ENCODE peak calls at places on chromosomes 16 and 17, in four cellular contexts. A is RWPE1, P is B cell, R is lung. J is an unnamed sample.

GRCh38 chr16:87802670-87803069 is 36.9 kb upstream of the KLHDC4 start:
- DNase-seq in A (no peak), P (no peak), R (no peak), J (no peak)

GRCh38 chr17:77100009-77100408 is 40.8 kb upstream of the SEC14L1 start:
- DNase-seq in A (no peak), P (no peak), R (peak), J (no peak)

GRCh38 chr16:22627043-22627442 is 116.4 kb downstream of the NPIPB5 start:
- DNase-seq in A (no peak), P (no peak), R (no peak), J (no peak)

GRCh38 chr17:1604831-1605528 is 23.7 kb downstream of the SLC43A2 start:
- DNase-seq in A (no peak), P (no peak), R (no peak), J (peak)

GRCh38 chr16:79943738-79944137 is 343.2 kb upstream of the MAF start:
- DNase-seq in A (peak), P (no peak), R (no peak), J (no peak)

GRCh38 chr16:58399718-58400633 is 7.7 kb downstream of the GINS3 start:
- DNase-seq in A (no peak), P (no peak), R (no peak), J (no peak)

GRCh38 chr16:85959686-85960085 is 60.7 kb downstream of the IRF8 start:
- DNase-seq in A (no peak), P (no peak), R (no peak), J (no peak)

GRCh38 chr17:49299996-49300395 is 62.1 kb downstream of the ZNF652 start:
- DNase-seq in A (no peak), P (no peak), R (no peak), J (no peak)

GRCh38 chr16:17467923-17468540 is 2.7 kb downstream of the XYLT1 start:
- DNase-seq in A (no peak), P (no peak), R (no peak), J (peak)

GRCh38 chr16:27722266-27722636 is 172.3 kb downstream of the KATNIP start:
- DNase-seq in A (no peak), P (no peak), R (no peak), J (no peak)

GRCh38 chr17:1490643-1491405 is 1.7 kb downstream of the MYO1C start:
- DNase-seq in A (peak), P (peak), R (peak), J (peak)

GRCh38 chr17:3838206-3838605 is 7.8 kb downstream of the NCBP3 start:
- DNase-seq in A (peak), P (no peak), R (no peak), J (no peak)

GRCh38 chr16:17166095-17166494 is 304.7 kb downstream of the XYLT1 start:
- DNase-seq in A (no peak), P (no peak), R (no peak), J (no peak)

GRCh38 chr16:67372664-67373063 is 20.6 kb downstream of the TPPP3 start:
- DNase-seq in A (peak), P (no peak), R (no peak), J (no peak)

GRCh38 chr16:84043486-84044107 is 1.0 kb upstream of the SLC38A8 start:
- DNase-seq in A (no peak), P (no peak), R (no peak), J (peak)

GRCh38 chr17:2783310-2784030 is 12.8 kb upstream of the RAP1GAP2 start:
- DNase-seq in A (no peak), P (no peak), R (no peak), J (no peak)

GRCh38 chr17:226108-226772 is 44.8 kb upstream of the DOC2B start:
- DNase-seq in A (no peak), P (no peak), R (no peak), J (no peak)

GRCh38 chr16:52573365-52574104 is 26.6 kb upstream of the TOX3 start:
- DNase-seq in A (no peak), P (no peak), R (no peak), J (no peak)

GRCh38 chr17:37458805-37459204 is 30.9 kb upstream of the DUSP14 start:
- DNase-seq in A (no peak), P (no peak), R (no peak), J (no peak)

GRCh38 chr16:51524555-51525373 is 373.7 kb upstream of the SALL1 start:
- DNase-seq in A (peak), P (no peak), R (no peak), J (no peak)

GRCh38 chr16:26992661-26993365 is 73.9 kb upstream of the C16orf82 start:
- DNase-seq in A (no peak), P (no peak), R (no peak), J (no peak)

GRCh38 chr17:30091771-30092170 is 24.8 kb upstream of the NSRP1 start:
- DNase-seq in A (no peak), P (no peak), R (no peak), J (no peak)

GRCh38 chr17:63697341-63698286 is 2.3 kb downstream of the LIMD2 start:
- DNase-seq in A (peak), P (peak), R (peak), J (peak)

GRCh38 chr17:16406742-16407674 is 8.4 kb upstream of the TRPV2 start:
- DNase-seq in A (no peak), P (peak), R (no peak), J (no peak)

GRCh38 chr17:64741038-64741641 is 79.0 kb upstream of the SMURF2 start:
- DNase-seq in A (no peak), P (no peak), R (peak), J (no peak)

GRCh38 chr17:63760771-63761539 is 12.4 kb downstream of the CCDC47 start:
- DNase-seq in A (no peak), P (no peak), R (no peak), J (peak)

GRCh38 chr16:28293589-28293935 is 1.2 kb downstream of the SBK1 start:
- DNase-seq in A (no peak), P (no peak), R (no peak), J (no peak)

GRCh38 chr17:73160980-73161630 is 3.7 kb upstream of the SSTR2 start:
- DNase-seq in A (no peak), P (no peak), R (no peak), J (no peak)

GRCh38 chr16:9437115-9437514 is 345.7 kb downstream of the HAPSTR1 start:
- DNase-seq in A (no peak), P (no peak), R (no peak), J (no peak)

GRCh38 chr17:10628756-10629155 is 28.4 kb downstream of the MYH3 start:
- DNase-seq in A (no peak), P (no peak), R (no peak), J (peak)

GRCh38 chr16:27231692-27232060 is 28.4 kb downstream of the KDM8 start:
- DNase-seq in A (no peak), P (no peak), R (no peak), J (no peak)

GRCh38 chr17:75650874-75651273 is 16.1 kb downstream of the RECQL5 start:
- DNase-seq in A (no peak), P (no peak), R (no peak), J (no peak)

GRCh38 chr16:2034695-2035430 is 8.2 kb downstream of the NHERF2 start:
- DNase-seq in A (no peak), P (no peak), R (no peak), J (no peak)

GRCh38 chr16:57639172-57639571 is 10.7 kb downstream of the ADGRG1 start:
- DNase-seq in A (no peak), P (peak), R (no peak), J (peak)

GRCh38 chr16:3717235-3718018 is at the start of gene TRAP1:
- DNase-seq in A (peak), P (peak), R (peak), J (peak)

GRCh38 chr17:82907797-82908261 is 68.0 kb upstream of the ZNF750 start:
- DNase-seq in A (no peak), P (no peak), R (no peak), J (no peak)

GRCh38 chr17:38605852-38606645 is at the start of gene SRCIN1:
- DNase-seq in A (no peak), P (peak), R (no peak), J (peak)

GRCh38 chr17:57551321-57552079 is 193.6 kb downstream of the CCDC182 start:
- DNase-seq in A (no peak), P (peak), R (no peak), J (peak)

GRCh38 chr16:15608398-15609285 is 34.3 kb downstream of the MARF1 start:
- DNase-seq in A (no peak), P (no peak), R (no peak), J (no peak)
- TF ChIP-seq CTCF in A (no peak), P (no peak), R (no peak), J (no peak)

DNA sequence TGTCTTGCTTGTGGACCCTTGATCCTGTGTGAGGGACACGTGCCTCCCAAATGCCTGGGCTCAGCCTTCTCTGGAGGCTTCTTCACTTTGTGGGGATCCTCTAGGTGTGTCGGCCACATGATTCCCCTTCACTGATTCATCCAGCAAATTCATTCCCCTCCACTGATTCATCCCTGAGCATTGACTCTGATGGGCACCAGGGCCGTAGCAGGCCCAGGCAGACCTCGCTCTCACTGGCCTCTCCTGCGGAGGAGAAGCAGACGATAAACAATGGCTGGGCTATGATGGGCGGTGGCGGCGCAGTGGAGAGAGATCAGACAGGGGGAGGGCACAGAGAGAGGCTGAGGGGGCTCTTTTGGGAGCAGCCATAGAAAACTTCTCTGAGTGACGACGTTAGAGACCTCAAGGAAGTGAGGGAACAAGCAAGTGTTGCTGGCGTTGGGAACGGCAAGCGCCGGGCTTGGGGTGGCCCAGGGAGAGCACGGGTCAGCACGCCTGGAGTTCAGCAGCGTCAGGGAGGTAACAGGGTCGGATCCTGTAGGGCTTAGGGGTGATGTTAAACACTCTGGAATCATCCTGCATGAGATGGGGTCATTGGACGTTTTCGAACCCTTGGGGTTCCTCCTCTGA is 17.5 kb upstream of the RPTOR start:
- DNase-seq in A (peak), P (no peak), R (no peak), J (no peak)
- TF ChIP-seq CTCF in A (no peak), P (no peak), R (no peak), J (no peak)

DNA sequence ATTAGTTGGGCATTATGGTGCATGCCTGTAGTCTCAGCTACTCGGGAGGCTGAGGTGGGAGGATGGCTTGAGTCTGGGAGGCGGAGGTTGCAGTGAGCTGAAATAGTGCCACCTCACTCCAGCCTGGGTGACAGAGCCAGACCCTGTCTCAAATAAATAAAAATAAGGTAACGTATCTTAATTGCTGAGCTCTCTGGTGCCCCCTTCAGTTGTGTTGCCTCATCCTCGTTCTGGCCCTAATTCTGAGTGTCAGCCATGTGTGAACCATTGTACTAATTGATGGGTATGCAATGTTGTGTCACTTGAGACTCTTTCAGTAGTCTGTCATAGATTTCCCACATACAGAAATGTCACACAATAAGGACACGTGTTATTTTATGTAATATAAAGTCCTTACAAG is 363.1 kb upstream of the RBFOX1 start:
- DNase-seq in A (no peak), P (no peak), R (no peak), J (no peak)
- TF ChIP-seq CTCF in A (no peak), P (no peak), R (no peak), J (no peak)

GRCh38 chr17:40309938-40310510 is 1.0 kb downstream of the RARA start:
- DNase-seq in A (no peak), P (no peak), R (no peak), J (peak)
- TF ChIP-seq CTCF in A (no peak), P (no peak), R (no peak), J (no peak)

DNA sequence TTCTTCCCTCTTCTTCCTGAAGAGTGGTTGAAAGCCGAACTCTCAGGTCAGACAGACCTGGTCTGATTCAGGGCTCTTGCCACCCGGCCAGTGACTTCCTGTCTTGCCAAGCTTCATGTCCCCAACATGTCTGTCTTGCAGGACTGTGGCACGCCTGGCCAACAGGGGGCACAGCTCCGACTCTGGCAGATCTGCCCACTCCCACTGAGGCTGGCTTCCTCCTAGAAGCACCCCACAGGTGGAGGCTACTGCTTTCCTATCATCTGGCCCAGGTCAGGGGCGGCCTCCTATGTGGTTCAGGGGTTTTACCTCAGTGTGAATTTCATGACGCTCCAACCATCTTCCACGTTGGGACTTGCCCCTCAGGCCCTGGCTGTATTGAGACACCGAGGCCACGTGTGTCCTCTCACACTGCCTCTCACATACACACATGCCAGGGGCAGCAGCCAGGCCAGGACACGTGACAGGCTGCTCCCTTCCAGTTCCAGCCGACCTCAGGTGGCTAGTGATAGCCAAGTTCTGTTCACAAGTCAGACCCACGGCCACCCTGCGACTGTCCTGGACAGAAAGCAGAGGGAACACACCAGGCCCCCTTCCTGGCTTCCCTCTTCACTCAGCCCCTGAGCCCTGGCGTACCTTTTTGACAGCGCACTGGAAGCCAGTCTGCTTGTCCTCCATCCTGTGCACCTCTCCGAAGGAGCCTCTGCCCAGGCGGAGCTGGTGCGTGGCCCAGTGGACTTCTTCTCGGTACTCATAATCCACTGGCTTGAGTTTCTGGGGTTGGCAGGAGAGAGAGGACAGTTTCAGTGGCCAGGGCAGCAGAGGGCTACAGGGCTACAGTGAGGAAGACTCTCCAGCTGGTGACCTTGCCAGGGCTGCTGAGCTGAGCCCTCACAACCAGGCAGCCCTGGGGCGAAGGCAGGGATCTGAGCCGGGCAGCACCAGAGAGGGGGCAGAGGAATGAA is 22.6 kb upstream of the SPATA32 start:
- DNase-seq in A (peak), P (peak), R (no peak), J (peak)
- TF ChIP-seq CTCF in A (no peak), P (peak), R (no peak), J (no peak)

GRCh38 chr16:55291847-55292246 is 32.2 kb upstream of the IRX6 start:
- DNase-seq in A (no peak), P (no peak), R (no peak), J (no peak)

GRCh38 chr16:55294947-55295346 is 29.1 kb upstream of the IRX6 start:
- DNase-seq in A (no peak), P (no peak), R (no peak), J (no peak)

GRCh38 chr16:55292491-55292890 is 31.5 kb upstream of the IRX6 start:
- DNase-seq in A (no peak), P (no peak), R (no peak), J (no peak)

GRCh38 chr16:55297062-55297909 is 26.7 kb upstream of the IRX6 start:
- DNase-seq in A (peak), P (no peak), R (no peak), J (no peak)

GRCh38 chr16:55294129-55294528 is 29.9 kb upstream of the IRX6 start:
- DNase-seq in A (peak), P (no peak), R (no peak), J (no peak)
- TF ChIP-seq CTCF in A (no peak), P (no peak), R (no peak), J (no peak)

DNA sequence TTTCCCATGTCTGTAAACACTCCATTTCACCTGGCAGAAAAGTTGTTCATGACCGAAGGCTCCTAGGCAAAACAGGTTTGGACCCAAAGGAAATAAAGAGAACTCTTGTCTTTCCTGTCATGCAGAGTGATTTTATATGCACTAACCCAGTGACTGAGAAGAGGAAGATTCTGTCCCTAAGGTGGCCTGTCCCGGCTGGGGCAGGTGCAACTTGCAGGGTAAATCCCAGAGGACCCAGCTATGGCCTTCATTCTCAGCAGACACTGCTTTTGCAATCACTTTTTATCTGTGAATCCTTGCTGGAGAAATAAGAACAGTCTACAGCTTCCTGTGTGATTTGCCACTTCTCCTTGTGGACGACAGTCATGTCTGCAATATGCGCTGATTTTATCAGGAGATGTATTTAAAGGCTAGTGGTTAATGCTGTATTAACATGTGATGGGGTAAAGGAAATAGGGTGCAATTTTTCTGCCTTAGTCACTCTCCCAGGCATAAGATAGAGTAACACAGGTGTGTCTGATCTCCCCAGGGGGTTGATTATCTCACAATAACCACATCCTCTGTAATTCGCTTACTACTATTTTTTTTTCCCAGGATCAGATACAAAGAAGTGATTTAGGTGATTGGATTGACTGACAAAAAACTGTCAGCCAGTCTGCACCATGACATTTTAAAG is 696.8 kb upstream of the SOX9 start:
- DNase-seq in A (peak), P (no peak), R (no peak), J (no peak)
- TF ChIP-seq CTCF in A (no peak), P (no peak), R (no peak), J (no peak)

DNA sequence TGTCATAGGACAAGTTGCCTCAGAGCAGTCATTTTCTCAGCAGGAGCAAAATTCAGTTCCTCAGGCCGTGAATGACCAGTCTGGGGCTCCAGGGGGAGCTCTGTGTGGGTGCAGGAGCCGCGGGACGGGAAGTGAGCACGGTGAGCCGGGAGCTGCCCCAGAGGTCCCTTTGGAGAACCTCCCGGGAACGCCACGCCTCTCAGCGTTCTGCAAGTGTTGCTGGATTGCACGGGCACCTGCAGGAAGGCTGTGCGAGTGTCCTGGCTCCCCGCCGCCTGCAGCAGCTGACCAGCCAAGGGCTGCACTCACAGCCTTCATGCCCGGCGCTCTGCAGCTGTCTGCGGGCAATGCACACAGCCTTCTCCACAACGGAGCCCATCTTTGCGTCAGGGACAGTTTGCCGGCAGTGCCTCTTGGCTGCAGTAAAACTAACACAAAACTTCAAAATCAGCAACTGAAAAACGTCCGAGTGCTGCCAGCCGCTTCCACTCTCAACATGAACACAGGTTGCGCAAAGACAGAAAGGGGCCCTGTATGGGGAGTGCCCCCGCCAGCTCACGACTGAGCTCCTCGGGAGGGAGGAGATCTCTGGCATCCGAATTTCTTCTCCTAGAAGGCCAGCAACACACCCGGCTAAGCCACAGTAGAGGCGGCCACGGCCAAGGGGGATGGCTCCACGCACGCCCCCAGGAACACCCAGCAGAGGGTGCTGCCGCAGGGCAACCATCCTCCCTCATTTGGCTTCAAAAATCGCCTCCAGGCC is 16.0 kb downstream of the NDUFAF8 start:
- DNase-seq in A (peak), P (no peak), R (peak), J (no peak)
- TF ChIP-seq CTCF in A (peak), P (no peak), R (no peak), J (no peak)